ENCODE peak calls at places on chromosomes 4 and X, in eight cellular contexts. H, A, Q, L, S, V, F and J are unnamed samples.

GRCh38 chr4:108109997-108110416 is 58.7 kb downstream of the LEF1 start:
- DNase-seq in V (no peak), S (no peak), F (peak), Q (no peak), A (no peak), H (no peak), L (no peak), J (no peak)

GRCh38 chrX:10582945-10583344 is 37.4 kb downstream of the MID1 start:
- DNase-seq in H (no peak), L (no peak), A (no peak), Q (no peak), S (no peak), V (no peak), F (no peak), J (no peak)

GRCh38 chrX:19827088-19827487 is 60.3 kb downstream of the SH3KBP1 start:
- DNase-seq in L (no peak), Q (no peak), V (no peak), S (no peak), H (no peak), F (no peak), A (no peak), J (no peak)

GRCh38 chrX:4547218-4547836 is 833.9 kb upstream of the PRKX start:
- DNase-seq in H (no peak), S (no peak), A (no peak), L (peak), Q (peak), F (peak), V (peak), J (peak)

GRCh38 chr4:85672116-85672515 is 197.2 kb downstream of the ARHGAP24 start:
- DNase-seq in L (no peak), Q (no peak), H (peak), S (no peak), F (no peak), V (no peak), A (no peak), J (no peak)

GRCh38 chr4:111450867-111451266 is 694.4 kb upstream of the FAM241A start:
- DNase-seq in F (no peak), S (no peak), Q (no peak), L (no peak), V (no peak), A (no peak), H (no peak), J (no peak)

GRCh38 chr4:80081566-80081965 is 8.5 kb upstream of the ANTXR2 start:
- DNase-seq in V (no peak), F (no peak), A (no peak), L (no peak), S (no peak), H (no peak), Q (no peak), J (no peak)

GRCh38 chr4:155828628-155829027 is 37.4 kb downstream of the ASIC5 start:
- DNase-seq in A (no peak), V (no peak), Q (peak), S (no peak), L (no peak), F (no peak), H (no peak), J (no peak)

GRCh38 chr4:117001077-117001476 is 84.3 kb downstream of the TRAM1L1 start:
- DNase-seq in S (no peak), H (no peak), Q (no peak), A (no peak), V (no peak), F (no peak), L (no peak), J (no peak)

GRCh38 chr4:153204247-153205027 is at the start of gene TRIM2:
- DNase-seq in S (no peak), A (no peak), L (peak), Q (peak), V (peak), F (no peak), H (no peak), J (no peak)

GRCh38 chrX:107674480-107675364 is 46.4 kb downstream of the PRPS1 start:
- DNase-seq in F (peak), Q (peak), V (no peak), L (no peak), H (no peak), A (no peak), S (peak), J (no peak)

GRCh38 chr4:145278341-145279121 is 98.1 kb upstream of the OTUD4 start:
- DNase-seq in Q (peak), A (no peak), L (no peak), S (no peak), H (peak), V (no peak), F (peak), J (no peak)

GRCh38 chr4:130092187-130093015 is 996.4 kb downstream of the C4orf33 start:
- DNase-seq in A (no peak), F (no peak), L (no peak), H (no peak), Q (no peak), V (no peak), S (no peak), J (no peak)

GRCh38 chr4:1502976-1503375 is 96.7 kb upstream of the NKX1-1 start:
- DNase-seq in H (no peak), L (no peak), S (peak), V (no peak), Q (no peak), F (no peak), A (no peak), J (no peak)

GRCh38 chrX:135893294-135893817 is at the start of the genes CT45A10 and SAGE1:
- DNase-seq in L (no peak), Q (no peak), F (no peak), A (no peak), V (peak), S (no peak), H (no peak), J (no peak)

GRCh38 chrX:131792356-131792749 is 230.7 kb upstream of the STK26 start:
- DNase-seq in Q (peak), S (no peak), F (no peak), V (peak), A (no peak), L (no peak), H (no peak), J (no peak)

GRCh38 chr4:1874207-1874606 is 3.0 kb downstream of the NSD2 start:
- DNase-seq in F (no peak), V (peak), L (no peak), H (no peak), Q (no peak), S (no peak), A (no peak), J (no peak)

GRCh38 chrX:84168095-84168494 is 19.9 kb downstream of the RPS6KA6 start:
- DNase-seq in H (no peak), V (no peak), L (no peak), A (no peak), Q (no peak), F (no peak), S (no peak), J (no peak)

GRCh38 chrX:34978171-34978570 is 35.6 kb downstream of the FAM47B start:
- DNase-seq in V (no peak), Q (no peak), S (no peak), L (no peak), F (no peak), A (no peak), H (no peak), J (no peak)

GRCh38 chrX:155745792-155746191 is 133.0 kb upstream of the TMLHE start:
- DNase-seq in H (no peak), V (no peak), S (no peak), A (no peak), Q (no peak), L (peak), F (no peak), J (no peak)

GRCh38 chr4:169017971-169018370 is 7.9 kb upstream of the CBR4 start:
- DNase-seq in H (no peak), V (no peak), A (no peak), L (no peak), S (no peak), Q (no peak), F (no peak), J (no peak)

GRCh38 chr4:90189128-90189527 is 61.9 kb downstream of the CCSER1 start:
- DNase-seq in V (no peak), H (no peak), A (no peak), L (no peak), F (no peak), S (no peak), Q (no peak), J (no peak)

GRCh38 chrX:153184787-153185186 is 5.7 kb downstream of the MAGEA1 start:
- DNase-seq in L (no peak), A (no peak), S (no peak), V (no peak), H (no peak), Q (no peak), F (no peak), J (no peak)